ENCODE peak calls at places on chromosomes 5 and 9, in seven cellular contexts. O is GM04504, E is head of caudate nucleus, N is globus pallidus, S is iris pigment epithelial cell, C is Calu3, A is NCI-H82. J is an unnamed sample.
A peak's percentile ranks its signal among the peaks of the same experiment; 100 is the strongest.

GRCh38 chr9:3647652-3648051 is 121.9 kb upstream of the RFX3 start:
- DNase-seq in C (no peak), O (no peak), N (no peak), A (peak; percentile 0), E (no peak), S (no peak), J (no peak)

GRCh38 chr9:72362680-72363139 is 2.3 kb downstream of the ZFAND5 start:
- DNase-seq in C (peak; percentile 23), S (peak; percentile 81), E (peak; percentile 92), O (peak; percentile 60), A (peak; percentile 70), N (peak; percentile 98), J (peak; percentile 76)

GRCh38 chr9:79360387-79361347 is 211.1 kb upstream of the TLE4 start:
- DNase-seq in A (no peak), C (no peak), S (peak; percentile 71), N (no peak), E (no peak), O (no peak), J (peak; percentile 52)

GRCh38 chr9:128005938-128006337 is 25.1 kb upstream of the EEIG1 start:
- DNase-seq in A (peak; percentile 68), S (no peak), C (no peak), O (no peak), E (no peak), N (no peak), J (no peak)

GRCh38 chr5:67165524-67166459 is 30.8 kb downstream of the CD180 start:
- DNase-seq in O (no peak), N (peak; percentile 81), C (peak; percentile 89), S (peak; percentile 60), A (no peak), E (peak; percentile 87), J (peak; percentile 84)

GRCh38 chr9:127912882-127913281 is 4.0 kb downstream of the ST6GALNAC4 start:
- DNase-seq in A (no peak), N (no peak), O (no peak), E (no peak), C (no peak), S (no peak), J (no peak)

GRCh38 chr5:133249593-133249992 is 197.8 kb downstream of the HSPA4 start:
- DNase-seq in O (no peak), N (no peak), S (no peak), E (no peak), C (no peak), A (no peak), J (no peak)

GRCh38 chr9:126534431-126535186 is 79.1 kb upstream of the LMX1B start:
- DNase-seq in O (no peak), S (no peak), E (no peak), C (no peak), N (no peak), A (peak; percentile 60), J (no peak)

GRCh38 chr5:66306844-66307315 is 162.8 kb downstream of the SREK1 start:
- DNase-seq in C (no peak), N (no peak), O (no peak), S (no peak), A (peak; percentile 33), E (no peak), J (no peak)

GRCh38 chr9:77495834-77496671 is 152.1 kb downstream of the GNA14 start:
- DNase-seq in S (peak; percentile 55), A (no peak), N (peak; percentile 51), E (no peak), C (no peak), O (peak; percentile 68), J (peak; percentile 54)

GRCh38 chr9:116541402-116541801 is 145.7 kb upstream of the TRIM32 start:
- DNase-seq in O (no peak), S (no peak), E (no peak), N (no peak), A (no peak), C (no peak), J (no peak)

GRCh38 chr5:174825587-174825986 is 101.2 kb downstream of the MSX2 start:
- DNase-seq in A (no peak), S (peak; percentile 5), E (no peak), O (no peak), N (no peak), C (peak; percentile 18), J (peak; percentile 66)

GRCh38 chr5:122999947-123000563 is 36.5 kb downstream of the PPIC start:
- DNase-seq in N (peak; percentile 14), S (peak; percentile 13), O (peak; percentile 16), A (peak; percentile 10), C (peak; percentile 38), E (peak; percentile 22), J (peak; percentile 14)

GRCh38 chr5:132747693-132748440 is 641 bp downstream of the CCNI2 start:
- DNase-seq in N (no peak), S (no peak), A (no peak), O (no peak), C (peak; percentile 17), E (no peak), J (no peak)

GRCh38 chr5:137751869-137752491 is 2.2 kb downstream of the HNRNPA0 start:
- DNase-seq in C (peak; percentile 30), A (peak; percentile 69), E (peak; percentile 51), S (peak; percentile 81), N (peak; percentile 72), O (peak; percentile 61), J (peak; percentile 74)

GRCh38 chr9:18294229-18294628 is 179.7 kb upstream of the ADAMTSL1 start:
- DNase-seq in E (no peak), N (no peak), A (no peak), O (no peak), S (no peak), C (no peak), J (peak; percentile 18)

GRCh38 chr5:140595538-140595937 is 30.9 kb downstream of the SLC35A4 start:
- DNase-seq in S (no peak), E (peak; percentile 60), N (peak; percentile 70), A (no peak), O (no peak), C (peak; percentile 63), J (no peak)

J was measured in astrocyte of the hippocampus.